ENCODE peak calls at places on chromosomes 6 and 20, in five cellular contexts. G, H, J, U and Q are unnamed samples.

GRCh38 chr6:111850288-111850937 is 22.8 kb downstream of the FYN start:
- DNase-seq in J (no peak), G (no peak), H (no peak), U (no peak), Q (no peak)

GRCh38 chr6:170452767-170453545 is 100.2 kb downstream of the PSMB1 start:
- DNase-seq in G (no peak), J (no peak), H (no peak), U (no peak), Q (no peak)

GRCh38 chr20:35145141-35145564 is 2.0 kb downstream of the EDEM2 start:
- DNase-seq in H (peak), G (no peak), U (peak), J (peak), Q (peak)

GRCh38 chr6:160519603-160520042 is 144.5 kb downstream of the LPA start:
- DNase-seq in H (no peak), G (no peak), U (no peak), J (no peak), Q (no peak)

GRCh38 chr6:37482356-37483292 is 17.1 kb downstream of the CCDC167 start:
- DNase-seq in U (no peak), J (no peak), H (no peak), G (no peak), Q (no peak)

GRCh38 chr6:39669117-39669690 is 56.0 kb downstream of the KIF6 start:
- DNase-seq in H (no peak), U (no peak), J (no peak), G (no peak), Q (no peak)

GRCh38 chr6:112682088-112682487 is 335.0 kb downstream of the RFPL4B start:
- DNase-seq in U (no peak), H (no peak), G (no peak), J (no peak), Q (no peak)

GRCh38 chr20:13996265-13996664 is 949 bp downstream of the MACROD2 start:
- DNase-seq in G (no peak), U (no peak), J (no peak), H (no peak), Q (no peak)

GRCh38 chr20:10492065-10492464 is 57.0 kb downstream of the SLX4IP start:
- DNase-seq in J (no peak), G (no peak), U (no peak), H (no peak), Q (no peak)

GRCh38 chr6:24522090-24522820 is 27.5 kb downstream of the ALDH5A1 start:
- DNase-seq in H (no peak), J (peak), G (no peak), U (no peak), Q (no peak)

GRCh38 chr6:116714761-116715160 is 33.8 kb downstream of the KPNA5 start:
- DNase-seq in H (no peak), G (no peak), U (no peak), J (no peak), Q (no peak)

GRCh38 chr6:136889271-136890193 is 32.6 kb upstream of the SLC35D3 start:
- DNase-seq in U (peak), H (no peak), J (no peak), G (no peak), Q (no peak)

GRCh38 chr20:21435576-21435975 is 38.2 kb upstream of the NKX2-4 start:
- DNase-seq in G (no peak), U (no peak), H (no peak), J (no peak), Q (no peak)

GRCh38 chr6:118813795-118814194 is 80.2 kb upstream of the ASF1A start:
- DNase-seq in J (no peak), G (no peak), H (no peak), U (no peak), Q (no peak)

GRCh38 chr6:2911171-2911570 is 8.1 kb upstream of the SERPINB9 start:
- DNase-seq in H (no peak), G (no peak), U (no peak), J (no peak), Q (no peak)

GRCh38 chr20:47673671-47673955 is 111.7 kb downstream of the SULF2 start:
- DNase-seq in G (no peak), H (no peak), U (no peak), J (no peak), Q (no peak)

GRCh38 chr6:35034411-35035171 is 106.5 kb downstream of the TCP11 start:
- DNase-seq in J (no peak), H (no peak), G (no peak), U (no peak), Q (no peak)

GRCh38 chr6:25499851-25500250 is 152.2 kb upstream of the SCGN start:
- DNase-seq in H (no peak), G (no peak), U (no peak), J (no peak), Q (no peak)

GRCh38 chr6:45423111-45423900 is 45.6 kb upstream of the SUPT3H start:
- DNase-seq in J (peak), U (no peak), G (no peak), H (no peak), Q (no peak)

GRCh38 chr6:127641905-127642304 is 64.9 kb downstream of the C6orf58 start:
- DNase-seq in G (no peak), U (peak), H (no peak), J (peak), Q (no peak)

GRCh38 chr6:13563009-13563408 is 11.4 kb upstream of the SIRT5 start:
- DNase-seq in U (no peak), G (no peak), J (no peak), H (no peak), Q (no peak)

GRCh38 chr20:34579191-34579661 is 20.7 kb downstream of the MAP1LC3A start:
- DNase-seq in U (peak), H (no peak), G (no peak), J (no peak), Q (peak)

GRCh38 chr6:129655334-129655733 is 54.6 kb downstream of the ARHGAP18 start:
- DNase-seq in J (no peak), H (no peak), G (no peak), U (no peak), Q (no peak)

GRCh38 chr20:57106692-57107091 is 159.7 kb downstream of the BMP7 start:
- DNase-seq in H (no peak), U (no peak), J (no peak), G (no peak), Q (no peak)

GRCh38 chr6:137975058-137975940 is 108.2 kb downstream of the TNFAIP3 start:
- DNase-seq in H (peak), G (no peak), J (no peak), U (no peak), Q (no peak)

GRCh38 chr6:29005183-29005885 is at the start of gene ZNF311:
- DNase-seq in G (no peak), U (peak), H (no peak), J (no peak), Q (no peak)

GRCh38 chr6:159871241-159871640 is 19.5 kb upstream of the MAS1 start:
- DNase-seq in G (no peak), U (no peak), J (no peak), H (no peak), Q (no peak)

GRCh38 chr6:659179-659578 is 2.3 kb upstream of the HUS1B start:
- DNase-seq in G (no peak), H (no peak), J (no peak), U (no peak), Q (no peak)

GRCh38 chr20:4062721-4063606 is 47.6 kb upstream of the RNF24 start:
- DNase-seq in G (no peak), U (no peak), J (no peak), H (no peak), Q (no peak)

GRCh38 chr20:1657556-1658334 is at the start of gene SIRPG:
- DNase-seq in G (no peak), H (no peak), J (no peak), U (no peak), Q (no peak)

GRCh38 chr20:43985608-43986316 is 71.1 kb downstream of the TOX2 start:
- DNase-seq in G (no peak), H (no peak), U (no peak), J (no peak), Q (no peak)